ENCODE peak calls at places on chromosomes 13 and 19, in five cellular contexts. D, M, P, T and N are unnamed samples.
A peak's percentile ranks its signal among the peaks of the same experiment; 100 is the strongest.

GRCh38 chr19:11434703-11435056 is 241 bp downstream of the ODAD3 start:
- DNase-seq in D (no peak), M (no peak), P (no peak), T (no peak), N (no peak)

GRCh38 chr13:87554045-87554444 is 117.1 kb upstream of the SLITRK5 start:
- DNase-seq in D (no peak), M (no peak), P (no peak), T (no peak), N (no peak)

GRCh38 chr19:28602675-28603298 is 610.2 kb downstream of the UQCRFS1 start:
- DNase-seq in D (no peak), M (no peak), P (no peak), T (no peak), N (no peak)

GRCh38 chr13:98322091-98322718 is 145.1 kb upstream of the RNF113B start:
- DNase-seq in D (no peak), M (no peak), P (no peak), T (no peak), N (no peak)

GRCh38 chr13:99407906-99408702 is 93.2 kb upstream of the TM9SF2 start:
- DNase-seq in D (no peak), M (no peak), P (no peak), T (no peak), N (no peak)

GRCh38 chr19:19530889-19531288 is 2.2 kb downstream of the YJEFN3 start:
- DNase-seq in D (no peak), M (no peak), P (no peak), T (no peak), N (no peak)

GRCh38 chr19:9032136-9032626 is 22.0 kb upstream of the MUC16 start:
- DNase-seq in D (no peak), M (no peak), P (no peak), T (no peak), N (no peak)

GRCh38 chr19:44345969-44346368 is 10.5 kb downstream of the ZNF112 start:
- DNase-seq in D (no peak), M (no peak), P (no peak), T (no peak), N (no peak)

GRCh38 chr13:84208251-84208650 is 326.0 kb upstream of the SLITRK1 start:
- DNase-seq in D (no peak), M (no peak), P (no peak), T (no peak), N (no peak)

GRCh38 chr19:35216026-35216832 is 12.3 kb downstream of the FAM187B start:
- DNase-seq in D (no peak), M (no peak), P (peak; percentile 57), T (no peak), N (peak; percentile 19)

GRCh38 chr13:34421849-34422475 is 520.1 kb upstream of the NBEA start:
- DNase-seq in D (no peak), M (no peak), P (no peak), T (no peak), N (no peak)

GRCh38 chr19:4523306-4524110 is 5.2 kb upstream of the PLIN4 start:
- DNase-seq in D (peak; percentile 62), M (peak; percentile 58), P (peak; percentile 59), T (peak; percentile 71), N (no peak)

GRCh38 chr13:24215732-24216131 is 55.2 kb downstream of the SPATA13 start:
- DNase-seq in D (no peak), M (no peak), P (peak; percentile 73), T (no peak), N (no peak)

GRCh38 chr19:31154021-31154420 is 195.2 kb downstream of the TSHZ3 start:
- DNase-seq in D (no peak), M (no peak), P (peak; percentile 15), T (no peak), N (peak; percentile 37)

GRCh38 chr19:4365341-4365740 is 22.0 kb downstream of the MPND start:
- DNase-seq in D (no peak), M (no peak), P (no peak), T (no peak), N (no peak)

GRCh38 chr19:21023901-21024300 is 3.4 kb downstream of the ZNF430 start:
- DNase-seq in D (no peak), M (no peak), P (peak; percentile 69), T (no peak), N (peak; percentile 68)

GRCh38 chr19:41521860-41522555 is 54.0 kb upstream of the CEACAM21 start:
- DNase-seq in D (peak; percentile 21), M (no peak), P (peak; percentile 14), T (no peak), N (no peak)

GRCh38 chr13:74325106-74325505 is 190.9 kb upstream of the KLF12 start:
- DNase-seq in D (no peak), M (no peak), P (peak; percentile 90), T (no peak), N (peak; percentile 37)

GRCh38 chr13:113935081-113935511 is 38.8 kb downstream of the C13orf46 start:
- DNase-seq in D (no peak), M (peak; percentile 25), P (no peak), T (no peak), N (no peak)

GRCh38 chr19:10811391-10812111 is 24.5 kb downstream of the TMED1 start:
- DNase-seq in D (no peak), M (no peak), P (peak; percentile 41), T (no peak), N (no peak)

GRCh38 chr19:47661161-47661560 is 52.1 kb upstream of the EHD2 start:
- DNase-seq in D (no peak), M (no peak), P (peak; percentile 37), T (peak; percentile 79), N (no peak)

GRCh38 chr19:308471-309205 is 17.4 kb upstream of the PLPP2 start:
- DNase-seq in D (no peak), M (no peak), P (no peak), T (no peak), N (no peak)

GRCh38 chr19:38851622-38852230 is 1.9 kb upstream of the HNRNPL start:
- DNase-seq in D (peak; percentile 99), M (peak; percentile 87), P (peak; percentile 99), T (peak; percentile 96), N (peak; percentile 83)

GRCh38 chr13:98509271-98510155 is 67.4 kb downstream of the STK24 start:
- DNase-seq in D (peak; percentile 24), M (no peak), P (peak; percentile 97), T (peak; percentile 60), N (peak; percentile 89)

GRCh38 chr13:25528266-25528665 is 156.5 kb downstream of the ATP8A2 start:
- DNase-seq in D (no peak), M (no peak), P (no peak), T (no peak), N (no peak)

GRCh38 chr19:11422163-11423068 is 3.3 kb upstream of the RGL3 start:
- DNase-seq in D (peak; percentile 79), M (peak; percentile 26), P (peak; percentile 70), T (peak; percentile 70), N (peak; percentile 13)

GRCh38 chr13:52784591-52785340 is 45.1 kb upstream of the CNMD start:
- DNase-seq in D (no peak), M (no peak), P (no peak), T (no peak), N (no peak)

GRCh38 chr19:55461974-55462628 is 659 bp upstream of the ISOC2 start:
- DNase-seq in D (no peak), M (no peak), P (peak; percentile 58), T (no peak), N (no peak)

GRCh38 chr19:11766597-11767591 is at the start of gene ZNF441:
- DNase-seq in D (peak; percentile 95), M (peak; percentile 98), P (peak; percentile 97), T (peak; percentile 97), N (peak; percentile 95)

GRCh38 chr19:55342044-55342531 is 2.4 kb downstream of the KMT5C start:
- DNase-seq in D (no peak), M (no peak), P (no peak), T (no peak), N (no peak)

DNA sequence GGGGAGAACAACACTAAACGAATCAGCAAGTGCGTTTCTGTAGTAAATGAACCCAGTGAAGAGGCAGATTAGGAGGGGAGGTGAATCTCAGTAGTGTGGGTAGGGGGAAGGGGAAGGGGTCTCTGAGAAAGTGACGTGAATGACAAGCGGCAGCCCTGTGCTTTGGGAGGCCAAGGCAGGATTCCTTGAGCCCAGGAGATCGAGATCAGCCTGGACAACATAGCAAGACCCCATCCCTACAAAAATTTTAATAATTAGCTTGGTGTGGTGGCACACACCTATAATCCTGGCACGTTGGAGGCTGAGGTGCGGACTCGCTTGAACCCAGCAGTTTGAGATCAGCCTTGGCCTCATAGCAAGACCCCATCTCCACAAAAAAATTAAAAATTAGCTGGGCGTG is 8.1 kb downstream of the PLK5 start:
- DNase-seq in D (no peak), M (no peak), P (no peak), T (no peak), N (no peak)
- TF ChIP-seq CTCF in D (no peak), M (no peak), P (no peak), T (no peak), N (no peak)

DNA sequence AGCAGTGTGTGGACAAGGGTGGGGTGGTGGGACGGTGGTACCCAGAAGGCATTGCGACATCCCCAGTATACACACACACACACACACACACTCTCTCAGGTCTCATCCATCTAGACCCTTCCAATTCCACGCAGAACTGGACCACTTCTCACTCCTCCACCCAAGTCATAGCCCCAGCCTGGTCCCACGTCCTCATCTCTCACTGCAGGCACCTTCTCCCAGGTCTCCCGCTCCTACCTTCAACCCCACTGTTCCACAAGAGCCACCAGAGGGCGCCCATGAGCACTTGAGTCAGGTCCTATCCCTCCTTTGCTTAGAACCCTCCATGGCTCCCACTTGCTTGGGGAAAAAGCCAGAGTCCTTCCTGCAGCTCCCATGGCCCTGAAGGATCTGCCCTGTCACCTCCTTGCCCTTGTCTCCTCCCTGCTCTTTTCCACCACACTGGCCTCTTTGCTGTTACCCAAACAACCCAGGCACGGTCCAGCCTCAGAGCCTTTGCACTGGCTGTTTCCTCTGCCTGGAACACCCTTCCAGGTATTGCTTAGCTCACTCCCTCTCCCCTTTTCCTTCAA is 62.6 kb downstream of the IER2 start:
- DNase-seq in D (peak; percentile 53), M (peak; percentile 54), P (peak; percentile 63), T (peak; percentile 57), N (peak; percentile 20)
- TF ChIP-seq CTCF in D (peak; percentile 41), M (peak; percentile 66), P (peak; percentile 49), T (no peak), N (peak; percentile 73)

DNA sequence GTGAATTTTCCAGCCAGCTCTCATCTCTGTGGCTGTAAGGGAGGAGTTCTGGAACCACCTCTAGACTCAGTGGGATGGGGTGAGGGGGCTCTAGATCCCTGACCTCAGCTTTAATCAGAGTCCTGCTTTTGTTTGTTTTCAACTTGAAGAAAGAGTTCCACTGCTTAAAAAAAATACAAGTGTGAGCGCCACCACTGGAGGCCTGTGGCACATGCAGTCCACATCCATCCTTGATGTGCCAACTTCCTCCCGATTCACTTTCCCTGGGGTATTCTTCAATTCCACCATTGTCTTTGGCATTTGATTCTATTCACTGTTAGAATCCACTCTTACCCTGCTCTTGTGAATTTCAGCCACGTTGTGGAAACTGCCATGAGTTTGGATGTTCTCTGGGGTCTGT is 62.4 kb upstream of the GJB6 start:
- DNase-seq in D (no peak), M (no peak), P (no peak), T (no peak), N (no peak)
- TF ChIP-seq CTCF in D (no peak), M (no peak), P (no peak), T (no peak), N (peak; percentile 53)

DNA sequence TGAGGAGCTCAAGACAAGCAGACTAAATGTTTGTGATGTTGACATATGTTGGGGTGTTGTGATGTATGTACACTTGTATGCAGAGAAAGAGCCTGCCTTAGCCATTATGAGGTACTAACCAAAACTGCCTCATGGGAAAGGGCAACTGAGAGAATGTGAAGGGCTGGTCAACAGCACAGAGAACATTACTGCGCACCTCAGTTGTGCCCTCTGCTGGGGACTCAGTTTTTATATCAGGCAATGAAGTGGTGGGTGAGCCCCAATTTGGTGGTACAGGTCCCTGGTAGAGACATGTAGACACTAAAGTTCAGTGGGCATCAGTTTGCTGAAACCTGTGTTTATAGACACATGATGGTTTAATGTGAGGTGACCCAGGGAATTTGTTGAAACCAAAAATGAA is 286.9 kb downstream of the DCT start:
- DNase-seq in D (no peak), M (peak; percentile 15), P (peak; percentile 42), T (no peak), N (peak; percentile 19)
- TF ChIP-seq CTCF in D (no peak), M (peak; percentile 59), P (no peak), T (peak; percentile 15), N (peak; percentile 77)